ENCODE peak calls at places on chromosomes 7 and 10, in four cellular contexts. S is HepG2, E is H1, O is K562. P is an unnamed sample.

GRCh38 chr10:22338260-22338894 is 6.9 kb upstream of the SPAG6 start:
- DNase-seq in S (no peak), E (no peak), O (no peak), P (no peak)

GRCh38 chr7:102079140-102080002 is 207.3 kb upstream of the SH2B2 start:
- DNase-seq in S (peak; percentile 10), E (no peak), O (peak; percentile 45), P (no peak)

GRCh38 chr7:31633894-31634494 is 53.0 kb upstream of the PPP1R17 start:
- DNase-seq in S (peak; percentile 56), E (no peak), O (peak; percentile 56), P (peak; percentile 47)

GRCh38 chr7:155807805-155808550 is 4.3 kb downstream of the SHH start:
- DNase-seq in S (peak; percentile 85), E (no peak), O (no peak), P (no peak)

GRCh38 chr10:51301644-51302043 is 227.4 kb downstream of the PRKG1 start:
- DNase-seq in S (no peak), E (no peak), O (no peak), P (no peak)

GRCh38 chr10:90417466-90418210 is 440.2 kb downstream of the HTR7 start:
- DNase-seq in S (no peak), E (no peak), O (no peak), P (no peak)

GRCh38 chr7:29610031-29610490 is 46.4 kb downstream of the PRR15 start:
- DNase-seq in S (no peak), E (no peak), O (no peak), P (no peak)

GRCh38 chr10:103983367-103983911 is 16.5 kb downstream of the SLK start:
- DNase-seq in S (no peak), E (no peak), O (no peak), P (no peak)

GRCh38 chr10:91036807-91037405 is 116.0 kb upstream of the ANKRD1 start:
- DNase-seq in S (no peak), E (no peak), O (no peak), P (no peak)

GRCh38 chr10:84097787-84098353 is 41.4 kb upstream of the GHITM start:
- DNase-seq in S (no peak), E (no peak), O (peak; percentile 23), P (no peak)

GRCh38 chr7:124349443-124349842 is 316.6 kb upstream of the TMEM229A start:
- DNase-seq in S (no peak), E (no peak), O (no peak), P (no peak)

GRCh38 chr7:28623105-28623730 is 210.9 kb downstream of the CREB5 start:
- DNase-seq in S (no peak), E (no peak), O (no peak), P (no peak)

GRCh38 chr7:93757421-93757820 is 133.1 kb downstream of the TFPI2 start:
- DNase-seq in S (no peak), E (no peak), O (no peak), P (no peak)

GRCh38 chr10:8060010-8060703 is 5.7 kb downstream of the GATA3 start:
- DNase-seq in S (no peak), E (peak; percentile 51), O (no peak), P (no peak)

DNA sequence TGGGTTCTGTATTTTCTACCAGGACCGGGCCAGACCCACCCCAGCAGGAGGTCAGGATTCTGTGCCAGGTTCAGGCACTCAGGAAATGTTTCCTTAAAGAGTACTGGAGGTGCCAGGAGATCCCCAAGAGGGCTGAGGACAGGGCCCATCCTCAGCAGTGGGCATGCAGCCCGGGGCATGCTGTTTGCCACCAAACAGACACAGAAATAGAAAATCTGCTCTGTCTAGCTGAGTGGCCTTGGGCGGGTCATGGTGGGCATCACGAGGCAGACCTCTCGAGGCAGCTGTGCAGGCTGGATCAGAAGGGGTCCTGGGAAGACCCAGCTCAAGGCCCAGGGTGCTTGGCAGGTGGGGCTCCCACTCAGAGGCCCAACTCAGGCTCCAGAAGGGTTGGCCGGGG is 105.0 kb downstream of the FAM53B start:
- DNase-seq in S (no peak), E (no peak), O (no peak), P (no peak)
- TF ChIP-seq RNF2 in S (no peak), E (no peak), O (no peak), P (no peak)

DNA sequence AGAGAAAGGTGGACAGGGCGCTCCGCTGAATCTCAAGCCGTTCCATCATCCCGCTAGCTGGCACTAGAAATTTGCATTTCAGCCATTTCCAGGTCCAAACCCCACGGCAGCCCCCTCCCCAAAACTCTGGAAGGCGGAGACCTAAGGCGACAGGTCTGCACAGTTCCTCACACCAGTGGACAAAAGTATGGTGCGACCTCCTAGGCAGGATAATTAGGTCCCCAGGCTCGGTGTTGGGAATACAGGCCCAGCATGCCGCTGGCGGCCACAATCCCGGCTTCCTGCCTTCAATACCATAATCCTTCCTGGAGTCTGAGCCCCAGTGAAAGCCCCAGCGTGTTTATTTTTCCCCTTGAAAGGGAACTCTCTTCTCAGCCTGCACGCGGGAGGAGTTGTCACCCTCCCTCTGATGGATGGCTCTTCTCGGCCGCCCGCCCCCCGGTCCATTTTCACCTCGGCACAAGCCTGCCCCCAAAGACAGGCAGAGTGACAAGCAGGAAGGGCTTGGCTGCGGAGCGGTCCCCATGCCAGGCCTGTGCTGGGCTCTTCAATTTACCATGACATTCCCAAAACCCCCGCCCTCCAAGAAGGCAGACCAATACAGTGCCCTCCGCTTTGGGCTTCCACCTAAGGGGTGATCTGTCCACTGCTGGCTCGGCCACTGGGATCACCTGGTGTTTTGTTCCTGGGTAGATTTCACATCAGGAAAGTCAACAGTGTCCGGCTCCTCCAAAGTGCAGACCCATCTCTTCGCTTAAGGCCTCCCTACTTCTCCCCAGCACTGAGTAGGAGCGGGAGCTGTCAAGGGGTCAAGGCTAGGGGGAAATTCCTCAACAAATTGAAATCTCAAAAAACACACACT is 2.2 kb downstream of the FGFR2 start:
- DNase-seq in S (no peak), E (peak; percentile 73), O (no peak), P (no peak)
- TF ChIP-seq KDM1A in S (no peak), E (no peak), O (no peak), P (no peak)

GRCh38 chr7:100825215-100825671 is 2.1 kb downstream of the EPHB4 start:
- DNase-seq in S (no peak), E (no peak), O (peak; percentile 68), P (no peak)

GRCh38 chr7:100823140-100823525 is 4.2 kb downstream of the EPHB4 start:
- DNase-seq in S (no peak), E (no peak), O (no peak), P (no peak)

GRCh38 chr7:100822236-100823139 is 4.8 kb downstream of the EPHB4 start:
- DNase-seq in S (no peak), E (no peak), O (no peak), P (no peak)

GRCh38 chr7:100824499-100825214 is 2.7 kb downstream of the EPHB4 start:
- DNase-seq in S (no peak), E (no peak), O (no peak), P (no peak)

DNA sequence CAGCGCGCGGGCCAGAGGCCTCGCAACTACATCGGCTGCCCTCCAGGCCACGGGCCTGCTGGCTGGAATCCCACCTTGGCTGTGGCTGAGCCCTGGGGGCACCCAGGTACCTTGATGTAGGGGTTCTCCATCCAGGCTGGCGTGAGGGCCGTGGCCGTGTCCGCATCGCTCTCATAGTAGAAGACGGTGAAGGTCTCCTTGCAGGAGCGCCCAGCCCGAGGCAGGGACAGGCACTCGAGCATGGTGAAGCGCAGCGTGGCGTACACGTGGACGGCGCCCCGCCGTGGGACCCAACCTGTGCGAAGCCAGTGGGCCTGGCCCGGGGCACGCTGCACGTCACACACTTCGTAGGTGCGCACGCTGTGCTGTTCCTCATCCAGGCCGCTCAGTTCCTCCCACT is 3.8 kb downstream of the EPHB4 start:
- DNase-seq in S (no peak), E (no peak), O (no peak), P (no peak)
- TF ChIP-seq RNF2 in S (no peak), E (no peak), O (no peak), P (no peak)

DNA sequence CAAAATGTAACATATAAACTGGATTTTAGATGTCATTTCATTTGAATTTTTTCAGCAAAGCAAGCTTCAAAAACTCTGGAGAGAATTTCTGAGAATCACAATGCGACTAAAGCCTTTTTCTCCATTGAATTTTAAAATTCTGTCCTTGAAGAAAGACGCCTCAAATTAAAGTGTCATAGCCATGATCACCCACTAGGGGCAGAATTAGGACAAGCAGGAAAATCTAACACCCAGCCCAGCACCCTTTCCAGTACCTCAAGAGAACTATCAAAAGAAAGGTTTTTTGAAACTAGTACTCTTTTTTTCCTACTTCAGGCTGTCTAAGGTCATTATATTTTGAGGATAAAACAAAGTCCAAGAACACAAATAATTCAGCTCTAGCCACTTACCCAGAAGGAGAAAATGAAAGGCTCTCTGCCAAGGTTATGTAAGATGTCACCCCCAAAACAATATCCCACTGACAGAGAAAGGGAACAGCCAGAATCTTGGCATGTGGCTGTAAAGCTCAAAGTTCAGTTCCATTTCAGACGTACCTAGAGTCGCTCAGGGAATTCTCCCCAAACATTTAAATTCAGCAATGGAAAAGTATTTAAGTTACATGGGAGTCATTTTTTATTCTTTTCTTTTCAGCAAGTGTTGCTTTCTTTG is 299.4 kb downstream of the SNX13 start:
- DNase-seq in S (peak; percentile 28), E (no peak), O (peak; percentile 48), P (peak; percentile 54)
- TF ChIP-seq KDM1A in S (no peak), E (no peak), O (no peak), P (no peak)

DNA sequence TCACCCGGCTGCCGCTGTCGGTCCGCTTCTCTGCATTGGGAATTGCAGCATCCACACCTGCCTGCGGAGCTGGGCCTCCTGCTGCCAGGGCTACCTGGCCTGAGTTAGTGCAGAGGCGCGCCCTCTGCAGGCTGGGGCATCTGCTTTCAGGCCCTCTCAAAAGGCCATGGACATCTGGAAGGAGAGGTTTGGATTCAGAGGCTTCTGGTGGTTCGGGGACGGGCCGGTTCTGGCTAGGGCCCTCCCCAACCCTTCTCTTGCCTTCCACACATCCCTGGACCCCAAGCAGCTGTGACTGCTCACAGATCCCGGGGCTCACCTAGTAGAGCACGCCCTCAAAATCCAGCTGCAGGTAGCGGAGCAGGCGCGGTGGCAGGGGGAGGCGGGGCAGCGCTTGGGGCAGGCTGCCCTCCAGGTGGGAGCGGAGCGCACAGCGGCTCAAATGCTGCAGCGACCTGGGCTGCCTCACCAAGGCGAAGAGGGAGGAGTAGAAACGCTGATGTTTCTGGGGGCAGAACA is 8.4 kb upstream of the GBX1 start:
- DNase-seq in S (no peak), E (peak; percentile 64), O (peak; percentile 37), P (no peak)
- TF ChIP-seq RNF2 in S (no peak), E (no peak), O (no peak), P (no peak)

DNA sequence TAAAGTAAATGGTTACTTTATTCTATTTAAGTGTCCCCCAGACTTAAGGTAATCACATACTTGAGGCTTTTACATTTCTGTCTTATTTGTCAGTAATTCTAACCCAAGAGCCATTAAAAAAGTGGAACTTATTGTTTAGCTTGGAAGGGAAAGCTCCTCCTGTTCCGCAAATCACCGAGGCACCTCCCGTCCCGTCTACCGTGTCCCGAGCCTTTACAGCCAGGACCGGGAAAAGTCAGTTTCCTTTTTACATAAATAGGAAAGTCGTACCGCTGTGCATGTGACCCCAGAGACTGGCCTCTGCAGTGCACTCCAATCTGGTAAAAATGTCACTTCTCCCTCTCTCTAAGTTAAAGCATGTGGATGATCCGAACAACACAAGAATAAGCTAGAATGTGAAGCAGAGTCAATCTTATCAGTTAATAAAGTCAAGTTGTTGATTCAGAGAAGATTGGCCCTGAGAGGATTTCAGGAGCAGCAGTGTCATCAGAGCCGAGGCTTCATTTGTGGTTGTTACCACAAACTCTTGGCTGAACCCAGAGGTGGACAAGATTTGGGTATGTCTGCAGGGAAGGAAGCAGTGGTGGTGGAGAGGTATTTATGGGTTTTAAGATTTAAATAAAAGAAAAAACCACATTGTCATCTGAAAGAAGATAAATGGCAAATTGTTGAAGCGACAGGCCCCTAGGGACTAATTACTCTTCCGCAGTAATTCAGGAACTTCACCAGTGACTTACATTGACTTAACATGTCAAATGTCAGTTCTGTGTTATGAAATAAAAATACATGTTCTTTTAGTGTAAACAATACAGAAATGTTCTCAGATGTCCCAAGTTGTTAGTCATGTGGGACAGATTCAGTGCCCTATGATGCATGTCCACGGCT is 316.6 kb upstream of the ZNF32 start:
- DNase-seq in S (no peak), E (no peak), O (no peak), P (no peak)
- TF ChIP-seq KDM1A in S (no peak), E (no peak), O (no peak), P (no peak)